ENCODE peak calls at places on chromosomes 1 and 21, in nine cellular contexts. L is neural progenitor cell; C is ascending aorta; M is CD4-positive, alpha-beta T cell; P is fibroblast of lung; F is CD8-positive, alpha-beta T cell; I is SK-N-SH; Z is PC-9; R is prostate gland. V is an unnamed sample. For H3K27me3, the result is how much of the 10 kb centered on the place peaks cover.

GRCh38 chr1:107787299-107787698 is 177.7 kb downstream of the VAV3 start:
- DNase-seq in L (peak), C (no peak), M (no peak), F (no peak), Z (no peak), I (no peak), R (no peak), P (no peak), V (no peak)

GRCh38 chr1:151635479-151636072 is 23.7 kb downstream of the SNX27 start:
- DNase-seq in I (no peak), Z (no peak), F (no peak), R (no peak), M (no peak), C (no peak), P (no peak), L (no peak), V (peak)

GRCh38 chr1:84253891-84254290 is 47.6 kb upstream of the SAMD13 start:
- DNase-seq in I (no peak), M (no peak), F (no peak), L (no peak), Z (peak), R (peak), P (peak), C (peak), V (no peak)

GRCh38 chr1:229893762-229894444 is 173.1 kb upstream of the GALNT2 start:
- DNase-seq in C (peak), P (no peak), M (no peak), F (no peak), I (peak), R (no peak), L (no peak), Z (peak), V (no peak)

GRCh38 chr1:156221986-156222692 is 9.3 kb downstream of the PMF1 start:
- DNase-seq in R (no peak), F (no peak), M (no peak), I (no peak), L (no peak), P (no peak), C (no peak), Z (no peak), V (no peak)

GRCh38 chr1:22830747-22831340 is 120.2 kb downstream of the EPHB2 start:
- DNase-seq in L (no peak), I (no peak), M (no peak), F (no peak), P (no peak), Z (no peak), R (no peak), C (no peak), V (no peak)

GRCh38 chr1:32107742-32108661 is at the start of gene KPNA6:
- DNase-seq in P (peak), L (peak), I (peak), M (peak), Z (peak), F (peak), C (peak), R (peak), V (peak)

GRCh38 chr21:36419996-36420395 is 34.8 kb downstream of the CHAF1B start:
- DNase-seq in M (no peak), L (peak), P (peak), C (peak), F (peak), R (peak), Z (peak), I (peak), V (peak)

GRCh38 chr1:50110656-50111055 is 1.9 kb downstream of the ELAVL4 start:
- DNase-seq in C (no peak), I (no peak), M (no peak), Z (no peak), R (no peak), P (no peak), F (no peak), L (peak), V (no peak)

GRCh38 chr21:45460011-45460565 is 55.1 kb downstream of the COL18A1 start:
- DNase-seq in Z (no peak), L (no peak), P (no peak), C (no peak), F (no peak), I (no peak), R (no peak), M (no peak), V (no peak)

GRCh38 chr1:119713538-119714456 is 2.1 kb downstream of the PHGDH start:
- DNase-seq in L (peak), F (no peak), R (no peak), P (peak), Z (peak), I (no peak), C (no peak), M (no peak), V (no peak)

GRCh38 chr1:169812131-169812530 is 17.4 kb upstream of the METTL18 start:
- DNase-seq in Z (no peak), R (no peak), I (no peak), P (no peak), F (no peak), L (no peak), C (no peak), M (no peak), V (no peak)

GRCh38 chr1:53544731-53545515 is 85.7 kb downstream of the DMRTB1 start:
- DNase-seq in C (peak), F (no peak), M (no peak), P (no peak), I (peak), L (no peak), R (no peak), Z (no peak), V (no peak)

GRCh38 chr1:234886081-234886874 is 242.4 kb downstream of the TOMM20 start:
- DNase-seq in Z (no peak), C (no peak), F (no peak), L (no peak), R (peak), M (no peak), P (no peak), I (no peak), V (no peak)

GRCh38 chr1:181486098-181486420 is 2.7 kb downstream of the CACNA1E start:
- DNase-seq in I (no peak), R (no peak), Z (no peak), P (no peak), F (no peak), L (no peak), C (no peak), M (no peak), V (no peak)

GRCh38 chr1:181483561-181484291 is 409 bp downstream of the CACNA1E start:
- DNase-seq in C (no peak), I (no peak), F (no peak), Z (no peak), R (no peak), P (no peak), M (no peak), L (peak), V (no peak)

GRCh38 chr1:181482521-181483083 is 715 bp upstream of the CACNA1E start:
- DNase-seq in I (peak), R (peak), L (peak), Z (no peak), P (no peak), M (no peak), C (no peak), F (no peak), V (peak)

GRCh38 chr1:181483084-181483559 is at the start of gene CACNA1E:
- DNase-seq in R (no peak), C (no peak), F (no peak), P (no peak), M (no peak), L (no peak), Z (no peak), I (no peak), V (no peak)

GRCh38 chr1:181485276-181486097 is 2.2 kb downstream of the CACNA1E start:
- DNase-seq in F (no peak), L (peak), P (no peak), R (no peak), Z (no peak), C (no peak), M (no peak), I (peak), V (peak)
- H3K27me3 ChIP-seq in F (under half), L (half or more), P (under half), R (under half), Z (under half), C (under half), M (half or more), I (under half), V (under half)

DNA sequence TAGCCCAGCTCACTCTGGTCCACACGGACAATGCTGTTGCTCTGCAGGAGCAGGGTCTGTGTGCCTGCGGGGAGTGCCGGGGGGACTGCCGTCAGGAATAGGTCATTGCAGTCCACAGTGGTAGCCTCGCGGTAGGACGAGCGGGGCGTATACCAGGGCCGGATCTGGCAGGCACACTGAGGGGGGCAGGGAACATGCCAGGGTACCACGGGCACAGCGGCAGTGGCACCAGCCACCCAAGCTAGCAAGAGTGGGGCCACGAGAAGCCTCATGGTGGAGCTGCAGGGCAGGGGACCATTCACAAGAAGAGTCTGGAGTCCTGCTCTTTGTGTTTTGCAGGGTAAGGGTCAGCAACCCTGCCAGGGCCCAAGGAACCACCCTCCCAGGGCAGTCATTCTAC is 65.8 kb downstream of the LRRN2 start:
- DNase-seq in C (no peak), I (no peak), R (no peak), L (peak), F (no peak), Z (no peak), P (no peak), M (no peak), V (no peak)
- TF ChIP-seq CTCF in C (no peak), I (no peak), R (no peak), L (peak), F (no peak), Z (no peak), P (no peak), M (no peak), V (peak)

GRCh38 chr1:3068400-3069361 is at the start of gene PRDM16:
- DNase-seq in R (peak), L (peak), Z (no peak), I (no peak), M (no peak), F (no peak), C (peak), P (peak), V (no peak)

GRCh38 chr1:3066826-3067225 is 2.2 kb upstream of the PRDM16 start:
- DNase-seq in P (no peak), R (no peak), M (no peak), I (peak), F (no peak), L (no peak), C (peak), Z (no peak), V (no peak)

GRCh38 chr1:3067301-3067670 is 1.7 kb upstream of the PRDM16 start:
- DNase-seq in M (no peak), R (no peak), Z (no peak), C (peak), I (no peak), P (no peak), F (no peak), L (no peak), V (no peak)

GRCh38 chr1:3066250-3066711 is 2.7 kb upstream of the PRDM16 start:
- DNase-seq in L (peak), R (no peak), P (peak), Z (no peak), M (no peak), F (no peak), C (peak), I (peak), V (no peak)

DNA sequence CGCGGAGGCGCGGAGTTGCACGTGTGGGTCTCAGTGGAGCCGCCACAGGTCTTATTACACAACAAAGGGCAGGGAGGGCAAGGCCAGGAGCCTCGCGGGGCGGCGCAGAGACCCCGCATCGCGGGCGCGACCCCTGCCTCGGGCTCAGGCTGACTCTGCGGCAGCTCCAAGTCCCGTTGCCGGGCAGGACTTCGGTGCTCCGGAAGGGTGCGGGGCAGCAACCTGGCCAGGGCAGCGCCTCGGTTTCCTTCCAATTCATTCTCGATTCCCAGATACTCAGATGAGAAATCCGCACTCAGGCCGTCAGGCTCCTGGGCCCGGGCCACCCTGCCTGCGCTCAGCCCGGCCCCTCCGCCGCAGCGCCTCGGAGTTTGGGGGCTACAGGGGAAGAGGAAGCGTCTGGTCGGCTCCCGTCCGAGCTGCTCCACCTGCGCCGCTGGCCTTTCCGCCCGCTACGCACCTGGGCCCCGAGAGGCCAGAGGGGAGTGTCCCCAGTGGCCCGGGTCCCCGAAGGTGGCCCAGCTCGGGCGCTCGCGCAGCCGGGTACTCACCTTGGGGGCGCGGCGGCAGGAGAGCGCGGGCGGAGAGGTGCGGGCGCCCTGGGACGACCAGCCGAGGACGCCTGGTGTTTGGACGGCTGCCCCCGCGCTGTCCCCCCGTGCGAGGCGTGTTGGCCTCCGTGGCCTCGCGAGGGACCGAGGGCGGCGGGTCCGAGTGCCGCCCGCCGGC is 1.2 kb upstream of the PRDM16 start:
- DNase-seq in M (no peak), C (peak), R (no peak), F (no peak), Z (no peak), P (no peak), L (peak), I (no peak), V (no peak)
- H3K27me3 ChIP-seq in M (half or more), C (under half), R (half or more), F (under half), Z (under half), P (under half), L (half or more), I (half or more), V (under half)

GRCh38 chr1:231584117-231584516 is 42.5 kb upstream of the DISC1 start:
- DNase-seq in L (no peak), C (no peak), R (no peak), I (peak), Z (no peak), M (no peak), P (peak), F (no peak), V (no peak)
- TF ChIP-seq CTCF in L (no peak), C (no peak), R (no peak), I (peak), Z (no peak), M (no peak), P (peak), F (no peak), V (peak)

GRCh38 chr1:75130312-75130677 is 3.9 kb upstream of the LHX8 start:
- DNase-seq in I (peak), Z (no peak), R (no peak), C (no peak), P (no peak), F (no peak), M (no peak), L (peak), V (no peak)

GRCh38 chr1:75132421-75133381 is 1.5 kb upstream of the LHX8 start:
- DNase-seq in L (peak), Z (no peak), P (no peak), C (no peak), I (no peak), R (no peak), M (no peak), F (no peak), V (no peak)

GRCh38 chr1:75130865-75131592 is 3.2 kb upstream of the LHX8 start:
- DNase-seq in P (no peak), Z (no peak), R (no peak), F (no peak), M (no peak), C (no peak), I (peak), L (peak), V (no peak)

GRCh38 chr1:75129660-75130311 is 4.4 kb upstream of the LHX8 start:
- DNase-seq in F (no peak), I (no peak), R (no peak), Z (no peak), L (no peak), P (no peak), M (no peak), C (no peak), V (no peak)

DNA sequence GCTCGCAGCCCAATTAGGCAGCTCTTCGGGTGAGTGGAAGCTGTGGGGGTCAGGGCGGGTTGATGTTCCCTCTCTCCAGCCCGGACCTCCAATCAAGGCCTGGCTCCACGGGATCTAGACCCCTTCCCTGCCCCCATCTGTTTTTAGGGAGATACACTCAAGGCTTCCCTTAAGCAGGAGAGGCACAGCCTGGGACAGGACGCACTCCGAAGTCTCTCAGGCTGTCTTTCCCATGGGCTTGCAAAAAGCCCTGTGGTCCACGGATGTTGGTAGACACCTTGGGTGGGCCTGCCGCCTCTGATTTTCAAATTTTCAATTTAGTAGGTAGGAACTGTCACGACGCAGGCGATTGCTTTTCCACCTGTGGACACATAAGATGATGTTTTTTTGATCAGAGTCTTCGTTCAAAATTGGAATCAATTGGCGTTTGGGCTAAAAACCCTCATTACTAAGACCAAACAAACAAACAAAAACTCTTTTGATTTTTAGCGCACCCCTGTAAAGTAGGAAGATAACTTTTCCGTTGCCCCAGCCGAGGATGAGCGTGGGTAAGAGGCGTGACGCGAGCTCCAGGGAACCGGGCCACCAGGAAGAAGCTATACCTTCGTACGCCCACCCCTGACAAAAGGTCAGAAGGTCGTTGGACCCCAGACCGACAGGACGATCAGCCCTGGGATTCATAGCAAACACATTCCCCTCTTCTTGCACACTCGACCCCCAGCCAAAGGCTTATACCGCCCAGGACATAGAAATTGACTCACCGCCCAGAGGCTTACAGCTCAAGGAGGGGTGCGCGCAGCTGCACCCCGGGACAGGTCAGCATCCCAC is 2.4 kb upstream of the LHX8 start:
- DNase-seq in M (no peak), P (no peak), R (no peak), L (peak), I (no peak), F (no peak), C (no peak), Z (no peak), V (no peak)
- H3K27me3 ChIP-seq in M (half or more), P (half or more), R (under half), L (half or more), I (half or more), F (under half), C (under half), Z (under half), V (under half)

DNA sequence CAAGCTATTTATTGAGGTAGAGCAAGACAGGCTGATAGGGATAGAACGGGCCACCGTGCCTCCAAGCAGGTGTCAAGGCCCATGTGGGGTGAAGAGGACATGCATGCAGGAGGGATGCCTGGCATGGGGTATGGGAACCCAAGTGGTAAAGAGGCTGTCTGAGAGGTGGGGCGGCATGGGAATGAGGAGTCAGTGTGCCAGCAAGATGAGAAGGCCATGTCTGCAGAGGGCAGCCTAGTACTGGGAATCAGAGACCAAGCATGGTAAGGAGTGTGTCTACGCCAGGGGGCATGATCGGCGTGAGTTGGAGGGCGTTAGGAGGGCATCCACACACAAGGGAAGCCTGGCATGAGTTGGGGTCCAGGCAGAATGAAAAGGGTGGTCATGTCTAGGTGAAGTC is 303.7 kb upstream of the PLD5 start:
- DNase-seq in I (peak), P (no peak), M (no peak), Z (no peak), C (no peak), R (no peak), L (peak), F (no peak), V (no peak)
- TF ChIP-seq CTCF in I (no peak), P (no peak), M (no peak), Z (no peak), C (no peak), R (no peak), L (peak), F (no peak), V (peak)

GRCh38 chr1:39781349-39781715 is 7.3 kb downstream of the BMP8B start:
- DNase-seq in C (no peak), R (no peak), M (no peak), Z (no peak), L (no peak), F (no peak), I (no peak), P (no peak), V (no peak)
- H3K27me3 ChIP-seq in C (under half), R (under half), M (under half), Z (under half), L (half or more), F (under half), I (under half), P (under half), V (under half)